ENCODE peak calls at places on chromosomes 11 and 22, in seven cellular contexts. One of them, this sample, is unnamed.

GRCh38 chr11:3971756-3972404 is 116.4 kb downstream of the STIM1 start:
- DNase-seq in nephron progenitor cell: no peak
- DNase-seq in HEK293T: no peak
- DNase-seq in glutamatergic neuron: no peak
- DNase-seq in stimulated activated CD8-positive, alpha-beta memory T cell treated with anti-CD3 and anti-CD28 coated beads, Interleukin-7, amount 100 ng/mL, for 1 hour: no peak
- DNase-seq in NCI-H748 treated with DMSO at 0.1 percent for 48 hours: no peak
- DNase-seq in mesenteric fat pad: no peak
- DNase-seq in this sample: no peak

GRCh38 chr11:74696932-74697687 is 34.1 kb downstream of the CHRDL2 start:
- DNase-seq in nephron progenitor cell: peak; percentile 36
- DNase-seq in HEK293T: no peak
- DNase-seq in glutamatergic neuron: no peak
- DNase-seq in stimulated activated CD8-positive, alpha-beta memory T cell treated with anti-CD3 and anti-CD28 coated beads, Interleukin-7, amount 100 ng/mL, for 1 hour: no peak
- DNase-seq in NCI-H748 treated with DMSO at 0.1 percent for 48 hours: no peak
- DNase-seq in mesenteric fat pad: no peak
- DNase-seq in this sample: no peak

GRCh38 chr11:36239636-36240035 is 49.6 kb downstream of the COMMD9 start:
- DNase-seq in nephron progenitor cell: no peak
- DNase-seq in HEK293T: no peak
- DNase-seq in glutamatergic neuron: no peak
- DNase-seq in stimulated activated CD8-positive, alpha-beta memory T cell treated with anti-CD3 and anti-CD28 coated beads, Interleukin-7, amount 100 ng/mL, for 1 hour: no peak
- DNase-seq in NCI-H748 treated with DMSO at 0.1 percent for 48 hours: no peak
- DNase-seq in mesenteric fat pad: no peak
- DNase-seq in this sample: no peak

GRCh38 chr11:1869427-1870325 is 16.8 kb downstream of the LSP1 start:
- DNase-seq in nephron progenitor cell: no peak
- DNase-seq in HEK293T: no peak
- DNase-seq in glutamatergic neuron: no peak
- DNase-seq in stimulated activated CD8-positive, alpha-beta memory T cell treated with anti-CD3 and anti-CD28 coated beads, Interleukin-7, amount 100 ng/mL, for 1 hour: no peak
- DNase-seq in NCI-H748 treated with DMSO at 0.1 percent for 48 hours: no peak
- DNase-seq in mesenteric fat pad: no peak
- DNase-seq in this sample: no peak

GRCh38 chr11:11251394-11251970 is 101.6 kb downstream of the CSNK2A3 start:
- DNase-seq in nephron progenitor cell: no peak
- DNase-seq in HEK293T: no peak
- DNase-seq in glutamatergic neuron: no peak
- DNase-seq in stimulated activated CD8-positive, alpha-beta memory T cell treated with anti-CD3 and anti-CD28 coated beads, Interleukin-7, amount 100 ng/mL, for 1 hour: no peak
- DNase-seq in NCI-H748 treated with DMSO at 0.1 percent for 48 hours: no peak
- DNase-seq in mesenteric fat pad: no peak
- DNase-seq in this sample: no peak

GRCh38 chr11:4025248-4025956 is 69.2 kb upstream of the RRM1 start:
- DNase-seq in nephron progenitor cell: no peak
- DNase-seq in HEK293T: no peak
- DNase-seq in glutamatergic neuron: no peak
- DNase-seq in stimulated activated CD8-positive, alpha-beta memory T cell treated with anti-CD3 and anti-CD28 coated beads, Interleukin-7, amount 100 ng/mL, for 1 hour: no peak
- DNase-seq in NCI-H748 treated with DMSO at 0.1 percent for 48 hours: no peak
- DNase-seq in mesenteric fat pad: no peak
- DNase-seq in this sample: no peak

GRCh38 chr11:7462706-7463105 is 22.6 kb upstream of the OLFML1 start:
- DNase-seq in nephron progenitor cell: no peak
- DNase-seq in HEK293T: no peak
- DNase-seq in glutamatergic neuron: no peak
- DNase-seq in stimulated activated CD8-positive, alpha-beta memory T cell treated with anti-CD3 and anti-CD28 coated beads, Interleukin-7, amount 100 ng/mL, for 1 hour: no peak
- DNase-seq in NCI-H748 treated with DMSO at 0.1 percent for 48 hours: no peak
- DNase-seq in mesenteric fat pad: no peak
- DNase-seq in this sample: no peak

GRCh38 chr22:45504703-45505341 is 2.1 kb downstream of the FBLN1 start:
- DNase-seq in nephron progenitor cell: peak; percentile 41
- DNase-seq in HEK293T: no peak
- DNase-seq in glutamatergic neuron: peak; percentile 70
- DNase-seq in stimulated activated CD8-positive, alpha-beta memory T cell treated with anti-CD3 and anti-CD28 coated beads, Interleukin-7, amount 100 ng/mL, for 1 hour: no peak
- DNase-seq in NCI-H748 treated with DMSO at 0.1 percent for 48 hours: no peak
- DNase-seq in mesenteric fat pad: no peak
- DNase-seq in this sample: no peak

GRCh38 chr11:57345555-57346151 is 7.5 kb downstream of the P2RX3 start:
- DNase-seq in nephron progenitor cell: peak; percentile 79
- DNase-seq in HEK293T: peak; percentile 77
- DNase-seq in glutamatergic neuron: peak; percentile 63
- DNase-seq in stimulated activated CD8-positive, alpha-beta memory T cell treated with anti-CD3 and anti-CD28 coated beads, Interleukin-7, amount 100 ng/mL, for 1 hour: peak; percentile 60
- DNase-seq in NCI-H748 treated with DMSO at 0.1 percent for 48 hours: no peak
- DNase-seq in mesenteric fat pad: no peak
- DNase-seq in this sample: peak; percentile 68

GRCh38 chr11:83827520-83827919 is 541.4 kb upstream of the CCDC90B start:
- DNase-seq in nephron progenitor cell: no peak
- DNase-seq in HEK293T: no peak
- DNase-seq in glutamatergic neuron: no peak
- DNase-seq in stimulated activated CD8-positive, alpha-beta memory T cell treated with anti-CD3 and anti-CD28 coated beads, Interleukin-7, amount 100 ng/mL, for 1 hour: no peak
- DNase-seq in NCI-H748 treated with DMSO at 0.1 percent for 48 hours: no peak
- DNase-seq in mesenteric fat pad: no peak
- DNase-seq in this sample: no peak

GRCh38 chr11:65424200-65425104 is 1.9 kb downstream of the NEAT1 start:
- DNase-seq in nephron progenitor cell: no peak
- DNase-seq in HEK293T: no peak
- DNase-seq in glutamatergic neuron: no peak
- DNase-seq in stimulated activated CD8-positive, alpha-beta memory T cell treated with anti-CD3 and anti-CD28 coated beads, Interleukin-7, amount 100 ng/mL, for 1 hour: no peak
- DNase-seq in NCI-H748 treated with DMSO at 0.1 percent for 48 hours: no peak
- DNase-seq in mesenteric fat pad: peak; percentile 91
- DNase-seq in this sample: no peak

GRCh38 chr22:46864314-46865051 is 102.0 kb downstream of the TBC1D22A start:
- DNase-seq in nephron progenitor cell: no peak
- DNase-seq in HEK293T: no peak
- DNase-seq in glutamatergic neuron: no peak
- DNase-seq in stimulated activated CD8-positive, alpha-beta memory T cell treated with anti-CD3 and anti-CD28 coated beads, Interleukin-7, amount 100 ng/mL, for 1 hour: no peak
- DNase-seq in NCI-H748 treated with DMSO at 0.1 percent for 48 hours: no peak
- DNase-seq in mesenteric fat pad: no peak
- DNase-seq in this sample: no peak

GRCh38 chr11:45904309-45904915 is 2.7 kb downstream of the FREY1 start:
- DNase-seq in nephron progenitor cell: no peak
- DNase-seq in HEK293T: no peak
- DNase-seq in glutamatergic neuron: no peak
- DNase-seq in stimulated activated CD8-positive, alpha-beta memory T cell treated with anti-CD3 and anti-CD28 coated beads, Interleukin-7, amount 100 ng/mL, for 1 hour: no peak
- DNase-seq in NCI-H748 treated with DMSO at 0.1 percent for 48 hours: no peak
- DNase-seq in mesenteric fat pad: no peak
- DNase-seq in this sample: no peak

This sample was measured in DMS153.